ENCODE peak calls at places on chromosomes 16 and 17, in eight cellular contexts. One of them, this sample, is unnamed.
A peak's percentile ranks its signal among the peaks of the same experiment; 100 is the strongest.

GRCh38 chr16:70442344-70442743 is 3.4 kb upstream of the ST3GAL2 start:
- DNase-seq in LHCN-M2: no peak
- DNase-seq in A172: no peak
- DNase-seq in cardiac muscle cell: no peak
- DNase-seq in Daoy: no peak
- DNase-seq in ACHN: no peak
- DNase-seq in activated T-helper 1 cell treated with anti-CD3 and anti-CD28 coated beads, Interleukin-2, amount 50 U/mL, for 16 hours: no peak
- DNase-seq in NCI-H774: no peak
- DNase-seq in this sample: no peak

GRCh38 chr16:85733839-85734170 is 17.1 kb downstream of the C16orf74 start:
- DNase-seq in LHCN-M2: no peak
- DNase-seq in A172: no peak
- DNase-seq in cardiac muscle cell: peak; percentile 57
- DNase-seq in Daoy: no peak
- DNase-seq in ACHN: no peak
- DNase-seq in activated T-helper 1 cell treated with anti-CD3 and anti-CD28 coated beads, Interleukin-2, amount 50 U/mL, for 16 hours: no peak
- DNase-seq in NCI-H774: no peak
- DNase-seq in this sample: peak; percentile 64

GRCh38 chr17:20996724-20997615 is 45.8 kb downstream of the USP22 start:
- DNase-seq in LHCN-M2: no peak
- DNase-seq in A172: no peak
- DNase-seq in cardiac muscle cell: no peak
- DNase-seq in Daoy: no peak
- DNase-seq in ACHN: no peak
- DNase-seq in activated T-helper 1 cell treated with anti-CD3 and anti-CD28 coated beads, Interleukin-2, amount 50 U/mL, for 16 hours: no peak
- DNase-seq in NCI-H774: no peak
- DNase-seq in this sample: no peak

GRCh38 chr17:20028436-20028835 is 19.3 kb downstream of the SPECC1 start:
- DNase-seq in LHCN-M2: peak; percentile 9
- DNase-seq in A172: no peak
- DNase-seq in cardiac muscle cell: no peak
- DNase-seq in Daoy: no peak
- DNase-seq in ACHN: no peak
- DNase-seq in activated T-helper 1 cell treated with anti-CD3 and anti-CD28 coated beads, Interleukin-2, amount 50 U/mL, for 16 hours: no peak
- DNase-seq in NCI-H774: no peak
- DNase-seq in this sample: no peak

GRCh38 chr17:48892940-48893645 is 506 bp downstream of the ATP5MC1 start:
- DNase-seq in LHCN-M2: no peak
- DNase-seq in A172: no peak
- DNase-seq in cardiac muscle cell: peak; percentile 19
- DNase-seq in Daoy: no peak
- DNase-seq in ACHN: peak; percentile 35
- DNase-seq in activated T-helper 1 cell treated with anti-CD3 and anti-CD28 coated beads, Interleukin-2, amount 50 U/mL, for 16 hours: no peak
- DNase-seq in NCI-H774: no peak
- DNase-seq in this sample: no peak

GRCh38 chr16:87322360-87322759 is 5.2 kb upstream of the C16orf95 start:
- DNase-seq in LHCN-M2: no peak
- DNase-seq in A172: no peak
- DNase-seq in cardiac muscle cell: no peak
- DNase-seq in Daoy: no peak
- DNase-seq in ACHN: no peak
- DNase-seq in activated T-helper 1 cell treated with anti-CD3 and anti-CD28 coated beads, Interleukin-2, amount 50 U/mL, for 16 hours: no peak
- DNase-seq in NCI-H774: no peak
- DNase-seq in this sample: no peak

GRCh38 chr16:85014311-85014710 is 3.0 kb upstream of the ZDHHC7 start:
- DNase-seq in LHCN-M2: no peak
- DNase-seq in A172: no peak
- DNase-seq in cardiac muscle cell: no peak
- DNase-seq in Daoy: no peak
- DNase-seq in ACHN: no peak
- DNase-seq in activated T-helper 1 cell treated with anti-CD3 and anti-CD28 coated beads, Interleukin-2, amount 50 U/mL, for 16 hours: no peak
- DNase-seq in NCI-H774: no peak
- DNase-seq in this sample: no peak

GRCh38 chr17:32741381-32741780 is 135.5 kb downstream of the MYO1D start:
- DNase-seq in LHCN-M2: no peak
- DNase-seq in A172: no peak
- DNase-seq in cardiac muscle cell: no peak
- DNase-seq in Daoy: no peak
- DNase-seq in ACHN: no peak
- DNase-seq in activated T-helper 1 cell treated with anti-CD3 and anti-CD28 coated beads, Interleukin-2, amount 50 U/mL, for 16 hours: no peak
- DNase-seq in NCI-H774: no peak
- DNase-seq in this sample: no peak